ENCODE peak calls at places on chromosome 10, in five cellular contexts. One of them, this sample, is unnamed.

GRCh38 chr10:6543431-6544005 is 36.6 kb downstream of the PRKCQ start:
- DNase-seq in activated naive CD4-positive, alpha-beta T cell treated with Interleukin-2 at 50 U/mL for 16 hours: peak
- DNase-seq in tibial artery: no peak
- DNase-seq in activated CD8-positive, alpha-beta memory T cell treated with anti-CD3 and anti-CD28 coated beads for 1 hour: no peak
- DNase-seq in NCI-H1417 treated with DMSO at 0.1 percent for 48 hours: no peak
- DNase-seq in this sample: no peak

GRCh38 chr10:86657396-86658011 is 3.2 kb downstream of the OPN4 start:
- DNase-seq in activated naive CD4-positive, alpha-beta T cell treated with Interleukin-2 at 50 U/mL for 16 hours: no peak
- DNase-seq in tibial artery: peak
- DNase-seq in activated CD8-positive, alpha-beta memory T cell treated with anti-CD3 and anti-CD28 coated beads for 1 hour: no peak
- DNase-seq in NCI-H1417 treated with DMSO at 0.1 percent for 48 hours: no peak
- DNase-seq in this sample: no peak

GRCh38 chr10:103451871-103452713 is at the start of gene CALHM2:
- DNase-seq in activated naive CD4-positive, alpha-beta T cell treated with Interleukin-2 at 50 U/mL for 16 hours: peak
- DNase-seq in tibial artery: peak
- DNase-seq in activated CD8-positive, alpha-beta memory T cell treated with anti-CD3 and anti-CD28 coated beads for 1 hour: peak
- DNase-seq in NCI-H1417 treated with DMSO at 0.1 percent for 48 hours: no peak
- DNase-seq in this sample: peak

GRCh38 chr10:59337254-59337653 is 25.1 kb downstream of the FAM13C start:
- DNase-seq in activated naive CD4-positive, alpha-beta T cell treated with Interleukin-2 at 50 U/mL for 16 hours: no peak
- DNase-seq in tibial artery: peak
- DNase-seq in activated CD8-positive, alpha-beta memory T cell treated with anti-CD3 and anti-CD28 coated beads for 1 hour: no peak
- DNase-seq in NCI-H1417 treated with DMSO at 0.1 percent for 48 hours: no peak
- DNase-seq in this sample: peak

GRCh38 chr10:46273506-46274477 is 13.0 kb upstream of the ANTXRL start:
- DNase-seq in activated naive CD4-positive, alpha-beta T cell treated with Interleukin-2 at 50 U/mL for 16 hours: peak
- DNase-seq in tibial artery: peak
- DNase-seq in activated CD8-positive, alpha-beta memory T cell treated with anti-CD3 and anti-CD28 coated beads for 1 hour: no peak
- DNase-seq in NCI-H1417 treated with DMSO at 0.1 percent for 48 hours: no peak
- DNase-seq in this sample: no peak

GRCh38 chr10:1624240-1624639 is 113.1 kb downstream of the ADARB2 start:
- DNase-seq in activated naive CD4-positive, alpha-beta T cell treated with Interleukin-2 at 50 U/mL for 16 hours: no peak
- DNase-seq in tibial artery: no peak
- DNase-seq in activated CD8-positive, alpha-beta memory T cell treated with anti-CD3 and anti-CD28 coated beads for 1 hour: no peak
- DNase-seq in NCI-H1417 treated with DMSO at 0.1 percent for 48 hours: no peak
- DNase-seq in this sample: no peak

GRCh38 chr10:119113805-119114732 is 10.2 kb downstream of the DENND10 start:
- DNase-seq in activated naive CD4-positive, alpha-beta T cell treated with Interleukin-2 at 50 U/mL for 16 hours: no peak
- DNase-seq in tibial artery: no peak
- DNase-seq in activated CD8-positive, alpha-beta memory T cell treated with anti-CD3 and anti-CD28 coated beads for 1 hour: no peak
- DNase-seq in NCI-H1417 treated with DMSO at 0.1 percent for 48 hours: no peak
- DNase-seq in this sample: no peak

GRCh38 chr10:124898493-124898892 is 43.4 kb upstream of the ZRANB1 start:
- DNase-seq in activated naive CD4-positive, alpha-beta T cell treated with Interleukin-2 at 50 U/mL for 16 hours: no peak
- DNase-seq in tibial artery: peak
- DNase-seq in activated CD8-positive, alpha-beta memory T cell treated with anti-CD3 and anti-CD28 coated beads for 1 hour: no peak
- DNase-seq in NCI-H1417 treated with DMSO at 0.1 percent for 48 hours: no peak
- DNase-seq in this sample: no peak

GRCh38 chr10:95035343-95036283 is 33.7 kb downstream of the CYP2C8 start:
- DNase-seq in activated naive CD4-positive, alpha-beta T cell treated with Interleukin-2 at 50 U/mL for 16 hours: no peak
- DNase-seq in tibial artery: no peak
- DNase-seq in activated CD8-positive, alpha-beta memory T cell treated with anti-CD3 and anti-CD28 coated beads for 1 hour: no peak
- DNase-seq in NCI-H1417 treated with DMSO at 0.1 percent for 48 hours: no peak
- DNase-seq in this sample: no peak

This sample was measured in anterior cingulate cortex.